ENCODE peak calls at places on chromosomes 13 and 19, in seven cellular contexts. E is CD4-positive, CD25-positive, alpha-beta regulatory T cell; H is bronchial epithelial cell; S is PC-3; P is effector memory CD4-positive, alpha-beta T cell; T is brain microvascular endothelial cell; R is neural progenitor cell. C is an unnamed sample.

GRCh38 chr13:65868106-65868505 is 1362.0 kb downstream of the PCDH9 start:
- DNase-seq in E (no peak), H (no peak), S (no peak), P (no peak), T (no peak), R (no peak), C (no peak)

GRCh38 chr13:109773276-109773675 is 13.1 kb downstream of the IRS2 start:
- DNase-seq in E (no peak), H (peak; percentile 67), S (peak; percentile 77), P (no peak), T (no peak), R (no peak), C (no peak)

GRCh38 chr13:83880275-83881027 is 1.8 kb downstream of the SLITRK1 start:
- DNase-seq in E (no peak), H (no peak), S (no peak), P (no peak), T (no peak), R (peak; percentile 26), C (no peak)

GRCh38 chr19:46295401-46296308 is 1.2 kb upstream of the HIF3A start:
- DNase-seq in E (no peak), H (no peak), S (no peak), P (no peak), T (no peak), R (no peak), C (no peak)

GRCh38 chr13:80437212-80437611 is 96.3 kb upstream of the SPRY2 start:
- DNase-seq in E (no peak), H (no peak), S (no peak), P (no peak), T (no peak), R (no peak), C (no peak)

GRCh38 chr13:97113231-97114001 is 108.7 kb upstream of the MBNL2 start:
- DNase-seq in E (no peak), H (no peak), S (no peak), P (no peak), T (no peak), R (no peak), C (peak; percentile 25)

GRCh38 chr13:114167885-114168284 is 11.2 kb upstream of the CFAP97D2 start:
- DNase-seq in E (no peak), H (no peak), S (no peak), P (no peak), T (no peak), R (no peak), C (no peak)

GRCh38 chr13:91922969-91923592 is 524.7 kb downstream of the GPC5 start:
- DNase-seq in E (no peak), H (no peak), S (no peak), P (no peak), T (no peak), R (peak; percentile 25), C (no peak)

GRCh38 chr13:42040730-42041016 is 7.8 kb upstream of the DGKH start:
- DNase-seq in E (peak; percentile 21), H (no peak), S (no peak), P (no peak), T (no peak), R (no peak), C (no peak)

GRCh38 chr19:38838208-38838985 is 6.8 kb upstream of the ECH1 start:
- DNase-seq in E (no peak), H (peak; percentile 95), S (peak; percentile 94), P (no peak), T (no peak), R (no peak), C (no peak)

GRCh38 chr13:73287871-73288270 is 229.1 kb downstream of the KLF5 start:
- DNase-seq in E (no peak), H (peak; percentile 20), S (no peak), P (no peak), T (no peak), R (no peak), C (no peak)

GRCh38 chr19:45151821-45152503 is 8.8 kb downstream of the NKPD1 start:
- DNase-seq in E (no peak), H (no peak), S (no peak), P (no peak), T (no peak), R (peak; percentile 21), C (no peak)

GRCh38 chr19:45154064-45154827 is 6.5 kb downstream of the NKPD1 start:
- DNase-seq in E (no peak), H (no peak), S (peak; percentile 46), P (no peak), T (peak; percentile 86), R (no peak), C (no peak)

GRCh38 chr19:45153339-45154063 is 7.3 kb downstream of the NKPD1 start:
- DNase-seq in E (peak; percentile 53), H (no peak), S (no peak), P (peak; percentile 16), T (no peak), R (peak; percentile 85), C (no peak)

GRCh38 chr19:45150731-45151725 is 9.8 kb downstream of the NKPD1 start:
- DNase-seq in E (no peak), H (peak; percentile 82), S (peak; percentile 14), P (no peak), T (no peak), R (no peak), C (no peak)

GRCh38 chr19:45152504-45153338 is 8.1 kb downstream of the NKPD1 start:
- DNase-seq in E (peak; percentile 83), H (no peak), S (no peak), P (no peak), T (no peak), R (peak; percentile 85), C (no peak)
- H3K27me3 ChIP-seq in E (no peaks in the 10 kb centered on the region), H (peaks cover 6% of the 10 kb centered on the region), S (no peaks in the 10 kb centered on the region), P (no peaks in the 10 kb centered on the region), T (peaks cover 10% of the 10 kb centered on the region), R (peaks cover 67% of the 10 kb centered on the region), C (no peaks in the 10 kb centered on the region)

GRCh38 chr19:17888260-17888659 is 16.5 kb downstream of the SLC5A5 start:
- DNase-seq in E (no peak), H (no peak), S (no peak), P (no peak), T (no peak), R (no peak), C (no peak)

GRCh38 chr19:17886515-17886914 is 14.8 kb downstream of the SLC5A5 start:
- DNase-seq in E (no peak), H (no peak), S (no peak), P (no peak), T (no peak), R (no peak), C (no peak)

GRCh38 chr19:17893766-17894165 is 22.0 kb downstream of the SLC5A5 start:
- DNase-seq in E (no peak), H (no peak), S (no peak), P (no peak), T (no peak), R (no peak), C (no peak)

GRCh38 chr19:17883627-17884413 is 12.1 kb downstream of the SLC5A5 start:
- DNase-seq in E (no peak), H (no peak), S (no peak), P (no peak), T (no peak), R (no peak), C (no peak)

GRCh38 chr19:17889609-17890214 is 18.0 kb downstream of the SLC5A5 start:
- DNase-seq in E (no peak), H (peak; percentile 17), S (peak; percentile 67), P (no peak), T (peak; percentile 53), R (peak; percentile 87), C (peak; percentile 45)
- H3K27me3 ChIP-seq in E (no peaks in the 10 kb centered on the region), H (no peaks in the 10 kb centered on the region), S (no peaks in the 10 kb centered on the region), P (no peaks in the 10 kb centered on the region), T (no peaks in the 10 kb centered on the region), R (no peaks in the 10 kb centered on the region), C (no peaks in the 10 kb centered on the region)

GRCh38 chr13:111900390-111901180 is 166.4 kb upstream of the SOX1 start:
- DNase-seq in E (no peak), H (no peak), S (no peak), P (no peak), T (no peak), R (no peak), C (no peak)
- H3K27me3 ChIP-seq in E (no peaks in the 10 kb centered on the region), H (no peaks in the 10 kb centered on the region), S (peaks cover 27% of the 10 kb centered on the region), P (no peaks in the 10 kb centered on the region), T (no peaks in the 10 kb centered on the region), R (peaks cover 19% of the 10 kb centered on the region), C (no peaks in the 10 kb centered on the region)

GRCh38 chr13:99982021-99982740 is 597 bp downstream of the ZIC2 start:
- DNase-seq in E (no peak), H (no peak), S (no peak), P (no peak), T (no peak), R (peak; percentile 77), C (peak; percentile 52)
- H3K27me3 ChIP-seq in E (peaks cover 50% of the 10 kb centered on the region), H (peaks cover 64% of the 10 kb centered on the region), S (peaks cover 73% of the 10 kb centered on the region), P (peaks cover 90% of the 10 kb centered on the region), T (no peaks in the 10 kb centered on the region), R (peaks cover 17% of the 10 kb centered on the region), C (peaks cover 24% of the 10 kb centered on the region)

DNA sequence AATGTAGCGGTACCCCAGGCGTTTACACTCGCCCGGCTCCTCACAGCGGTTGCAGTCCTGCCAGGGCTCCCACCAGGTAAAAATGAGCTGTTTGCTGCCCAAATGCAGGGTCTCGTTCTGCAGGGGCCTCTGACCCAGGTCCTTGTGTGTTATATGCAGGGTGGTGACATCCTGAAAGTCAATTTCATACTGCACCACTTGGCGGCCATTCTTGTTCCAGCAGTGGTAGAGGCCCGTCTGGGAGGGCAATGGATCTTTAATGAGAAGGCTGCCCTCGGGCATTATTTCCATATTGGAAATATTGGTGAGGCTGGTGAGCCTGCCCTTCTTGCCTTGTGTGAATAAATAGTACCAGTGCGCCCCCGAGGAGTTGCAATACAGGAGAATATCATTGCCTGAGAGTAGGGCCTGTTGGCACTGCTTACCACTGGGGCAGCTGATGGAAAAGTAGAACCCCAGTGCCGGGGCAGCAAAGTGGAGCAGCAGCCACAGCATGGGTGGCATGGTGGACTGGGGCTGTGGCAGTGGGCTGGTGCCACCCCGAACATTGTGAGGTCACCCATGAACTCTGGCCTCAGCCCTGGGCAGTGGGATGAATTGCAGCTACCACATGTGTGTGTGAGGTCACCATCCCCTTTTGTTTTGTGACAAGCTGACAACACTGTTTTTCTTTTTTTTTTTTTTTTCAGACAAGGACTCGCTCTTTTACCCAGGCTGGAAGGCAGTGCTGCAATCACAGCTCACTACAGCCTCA is at the start of gene FAM187B:
- DNase-seq in E (no peak), H (no peak), S (no peak), P (no peak), T (no peak), R (no peak), C (no peak)
- H3K27me3 ChIP-seq in E (no peaks in the 10 kb centered on the region), H (peaks cover 2% of the 10 kb centered on the region), S (no peaks in the 10 kb centered on the region), P (no peaks in the 10 kb centered on the region), T (no peaks in the 10 kb centered on the region), R (no peaks in the 10 kb centered on the region), C (no peaks in the 10 kb centered on the region)

GRCh38 chr13:99986751-99987150 is 5.2 kb downstream of the ZIC2 start:
- DNase-seq in E (no peak), H (no peak), S (no peak), P (no peak), T (no peak), R (peak; percentile 53), C (no peak)
- H3K27me3 ChIP-seq in E (peaks cover 48% of the 10 kb centered on the region), H (peaks cover 78% of the 10 kb centered on the region), S (peaks cover 58% of the 10 kb centered on the region), P (peaks cover 96% of the 10 kb centered on the region), T (no peaks in the 10 kb centered on the region), R (peaks cover 44% of the 10 kb centered on the region), C (peaks cover 24% of the 10 kb centered on the region)